ENCODE peak calls at places on chromosomes 16 and 17, in five cellular contexts. J is AG04450, Q is hypothalamus, A is SJSA1, L is SK-N-SH. T is an unnamed sample.

GRCh38 chr17:74180336-74180735 is 23.1 kb upstream of the RPL38 start:
- DNase-seq in L (no peak), J (no peak), Q (no peak), A (no peak), T (no peak)

GRCh38 chr17:1473841-1474240 is 17.8 kb upstream of the CRK start:
- DNase-seq in L (no peak), Q (no peak), J (no peak), A (no peak), T (no peak)

GRCh38 chr17:40556198-40556661 is 9.0 kb downstream of the CCR7 start:
- DNase-seq in J (no peak), A (no peak), L (no peak), Q (no peak), T (no peak)

GRCh38 chr17:13106171-13106570 is 88.3 kb upstream of the ELAC2 start:
- DNase-seq in J (no peak), A (peak; percentile 85), L (no peak), Q (no peak), T (no peak)

GRCh38 chr16:23611936-23612335 is 15.8 kb upstream of the NDUFAB1 start:
- DNase-seq in L (no peak), Q (no peak), A (no peak), J (no peak), T (no peak)

GRCh38 chr17:17029938-17030337 is 12.3 kb upstream of the MPRIP start:
- DNase-seq in Q (no peak), A (no peak), L (peak; percentile 40), J (no peak), T (no peak)

GRCh38 chr16:16148755-16149154 is 74.5 kb downstream of the ABCC6 start:
- DNase-seq in L (no peak), A (no peak), J (no peak), Q (no peak), T (no peak)

GRCh38 chr16:2296662-2297505 is 29.0 kb upstream of the RNPS1 start:
- DNase-seq in J (no peak), L (peak; percentile 82), A (peak; percentile 53), Q (no peak), T (no peak)

GRCh38 chr16:12611916-12612597 is 191.6 kb downstream of the CPPED1 start:
- DNase-seq in A (no peak), Q (no peak), J (no peak), L (no peak), T (no peak)